ENCODE peak calls at places on chromosomes 6 and 20, in five cellular contexts. One of them, this sample, is unnamed.

GRCh38 chr6:168640738-168641137 is 199.8 kb downstream of the SMOC2 start:
- DNase-seq in PC-9: no peak
- DNase-seq in brain microvascular endothelial cell: no peak
- DNase-seq in fibroblast of lung: no peak
- DNase-seq in foreskin fibroblast: no peak
- DNase-seq in this sample: no peak

GRCh38 chr6:16649895-16650294 is 111.4 kb downstream of the ATXN1 start:
- DNase-seq in PC-9: no peak
- DNase-seq in brain microvascular endothelial cell: no peak
- DNase-seq in fibroblast of lung: no peak
- DNase-seq in foreskin fibroblast: no peak
- DNase-seq in this sample: no peak

GRCh38 chr20:46402236-46402886 is 4.1 kb downstream of the ELMO2 start:
- DNase-seq in PC-9: no peak
- DNase-seq in brain microvascular endothelial cell: no peak
- DNase-seq in fibroblast of lung: peak; percentile 58
- DNase-seq in foreskin fibroblast: no peak
- DNase-seq in this sample: no peak

GRCh38 chr6:55898342-55898741 is 23.0 kb upstream of the BMP5 start:
- DNase-seq in PC-9: no peak
- DNase-seq in brain microvascular endothelial cell: no peak
- DNase-seq in fibroblast of lung: peak; percentile 52
- DNase-seq in foreskin fibroblast: peak; percentile 9
- DNase-seq in this sample: peak; percentile 36

GRCh38 chr6:48087448-48087847 is 23.5 kb downstream of the PTCHD4 start:
- DNase-seq in PC-9: no peak
- DNase-seq in brain microvascular endothelial cell: no peak
- DNase-seq in fibroblast of lung: no peak
- DNase-seq in foreskin fibroblast: no peak
- DNase-seq in this sample: no peak

GRCh38 chr6:42225419-42225818 is 7.8 kb upstream of the MRPS10 start:
- DNase-seq in PC-9: no peak
- DNase-seq in brain microvascular endothelial cell: no peak
- DNase-seq in fibroblast of lung: no peak
- DNase-seq in foreskin fibroblast: no peak
- DNase-seq in this sample: no peak

GRCh38 chr6:100452998-100453397 is 11.7 kb downstream of the SIM1 start:
- DNase-seq in PC-9: no peak
- DNase-seq in brain microvascular endothelial cell: no peak
- DNase-seq in fibroblast of lung: no peak
- DNase-seq in foreskin fibroblast: peak; percentile 82
- DNase-seq in this sample: no peak

GRCh38 chr6:159074120-159074684 is 29.4 kb upstream of the TAGAP start:
- DNase-seq in PC-9: no peak
- DNase-seq in brain microvascular endothelial cell: peak; percentile 11
- DNase-seq in fibroblast of lung: peak; percentile 25
- DNase-seq in foreskin fibroblast: peak; percentile 5
- DNase-seq in this sample: no peak

GRCh38 chr20:40668449-40669228 is 20.4 kb downstream of the MAFB start:
- DNase-seq in PC-9: no peak
- DNase-seq in brain microvascular endothelial cell: peak; percentile 43
- DNase-seq in fibroblast of lung: peak; percentile 16
- DNase-seq in foreskin fibroblast: no peak
- DNase-seq in this sample: no peak

GRCh38 chr6:106799008-106799952 is 169.9 kb downstream of the QRSL1 start:
- DNase-seq in PC-9: peak; percentile 94
- DNase-seq in brain microvascular endothelial cell: no peak
- DNase-seq in fibroblast of lung: peak; percentile 92
- DNase-seq in foreskin fibroblast: no peak
- DNase-seq in this sample: peak; percentile 1

GRCh38 chr6:107066697-107067659 is 39.0 kb downstream of the MTRES1 start:
- DNase-seq in PC-9: no peak
- DNase-seq in brain microvascular endothelial cell: no peak
- DNase-seq in fibroblast of lung: peak; percentile 34
- DNase-seq in foreskin fibroblast: no peak
- DNase-seq in this sample: no peak

GRCh38 chr6:35722121-35722761 is 14.6 kb upstream of the ARMC12 start:
- DNase-seq in PC-9: no peak
- DNase-seq in brain microvascular endothelial cell: no peak
- DNase-seq in fibroblast of lung: no peak
- DNase-seq in foreskin fibroblast: no peak
- DNase-seq in this sample: no peak

GRCh38 chr6:107569456-107569855 is 79.5 kb downstream of the SOBP start:
- DNase-seq in PC-9: no peak
- DNase-seq in brain microvascular endothelial cell: no peak
- DNase-seq in fibroblast of lung: no peak
- DNase-seq in foreskin fibroblast: no peak
- DNase-seq in this sample: no peak

GRCh38 chr20:53387983-53388675 is 205.5 kb downstream of the ZNF217 start:
- DNase-seq in PC-9: no peak
- DNase-seq in brain microvascular endothelial cell: no peak
- DNase-seq in fibroblast of lung: no peak
- DNase-seq in foreskin fibroblast: no peak
- DNase-seq in this sample: no peak

GRCh38 chr20:62922451-62922921 is 3.8 kb downstream of the DIDO1 start:
- DNase-seq in PC-9: no peak
- DNase-seq in brain microvascular endothelial cell: no peak
- DNase-seq in fibroblast of lung: no peak
- DNase-seq in foreskin fibroblast: no peak
- DNase-seq in this sample: no peak

GRCh38 chr20:41476013-41476441 is 109.4 kb upstream of the EMILIN3 start:
- DNase-seq in PC-9: peak; percentile 34
- DNase-seq in brain microvascular endothelial cell: peak; percentile 52
- DNase-seq in fibroblast of lung: peak; percentile 79
- DNase-seq in foreskin fibroblast: no peak
- DNase-seq in this sample: peak; percentile 21

GRCh38 chr6:64580346-64580745 is 944.7 kb downstream of the PHF3 start:
- DNase-seq in PC-9: no peak
- DNase-seq in brain microvascular endothelial cell: no peak
- DNase-seq in fibroblast of lung: peak; percentile 4
- DNase-seq in foreskin fibroblast: no peak
- DNase-seq in this sample: peak; percentile 0

GRCh38 chr20:17747431-17747846 is 47.7 kb downstream of the BANF2 start:
- DNase-seq in PC-9: peak; percentile 58
- DNase-seq in brain microvascular endothelial cell: peak; percentile 92
- DNase-seq in fibroblast of lung: peak; percentile 92
- DNase-seq in foreskin fibroblast: peak; percentile 87
- DNase-seq in this sample: peak; percentile 78

DNA sequence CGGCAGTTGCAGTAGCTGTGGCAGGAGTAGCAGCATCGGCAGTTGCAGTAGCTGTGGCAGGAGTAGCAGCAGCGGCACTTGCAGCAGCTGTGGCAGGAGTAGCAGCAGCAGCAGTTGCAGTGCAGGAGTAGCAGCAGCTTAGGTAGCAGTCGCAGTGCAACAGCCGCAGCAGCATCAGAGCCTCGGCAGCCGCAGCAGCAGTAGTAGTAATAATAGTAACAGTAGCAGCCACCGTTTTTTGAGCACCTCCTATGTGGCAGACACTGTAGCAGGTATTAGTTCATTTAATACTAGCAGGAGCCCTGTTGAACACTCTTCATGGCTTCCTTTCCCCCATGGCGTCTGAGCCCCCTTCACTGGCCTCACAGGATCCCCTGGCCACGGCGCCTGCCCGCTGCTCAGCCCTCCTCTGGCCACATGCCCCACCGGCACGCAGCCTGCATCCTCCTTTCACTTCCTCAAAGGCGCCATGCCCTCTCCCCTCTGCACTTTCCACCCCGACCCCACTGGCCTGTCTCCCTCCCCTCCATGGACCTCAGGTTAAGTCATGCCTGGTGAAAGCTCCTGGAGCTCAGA is 19.1 kb upstream of the IRF4 start:
- DNase-seq in PC-9: no peak
- DNase-seq in brain microvascular endothelial cell: no peak
- DNase-seq in fibroblast of lung: no peak
- DNase-seq in foreskin fibroblast: no peak
- DNase-seq in this sample: no peak
- H3K4me3 ChIP-seq in PC-9: no peak overlapping the region
- H3K4me3 ChIP-seq in brain microvascular endothelial cell: no peak overlapping the region
- H3K4me3 ChIP-seq in fibroblast of lung: no peak overlapping the region
- H3K4me3 ChIP-seq in foreskin fibroblast: no peak overlapping the region
- H3K4me3 ChIP-seq in this sample: no peak overlapping the region

GRCh38 chr6:147509900-147510299 is 1.4 kb downstream of the SAMD5 start:
- DNase-seq in PC-9: no peak
- DNase-seq in brain microvascular endothelial cell: no peak
- DNase-seq in fibroblast of lung: no peak
- DNase-seq in foreskin fibroblast: no peak
- DNase-seq in this sample: no peak

GRCh38 chr6:147507162-147508072 is 1.1 kb upstream of the SAMD5 start:
- DNase-seq in PC-9: peak; percentile 9
- DNase-seq in brain microvascular endothelial cell: peak; percentile 16
- DNase-seq in fibroblast of lung: peak; percentile 13
- DNase-seq in foreskin fibroblast: peak; percentile 10
- DNase-seq in this sample: no peak

GRCh38 chr6:147508073-147508870 is at the start of gene SAMD5:
- DNase-seq in PC-9: peak; percentile 70
- DNase-seq in brain microvascular endothelial cell: peak; percentile 40
- DNase-seq in fibroblast of lung: peak; percentile 75
- DNase-seq in foreskin fibroblast: peak; percentile 67
- DNase-seq in this sample: peak; percentile 16

GRCh38 chr6:147510949-147511590 is 2.6 kb downstream of the SAMD5 start:
- DNase-seq in PC-9: no peak
- DNase-seq in brain microvascular endothelial cell: no peak
- DNase-seq in fibroblast of lung: no peak
- DNase-seq in foreskin fibroblast: no peak
- DNase-seq in this sample: no peak

GRCh38 chr6:147508871-147509608 is 550 bp downstream of the SAMD5 start:
- DNase-seq in PC-9: no peak
- DNase-seq in brain microvascular endothelial cell: no peak
- DNase-seq in fibroblast of lung: no peak
- DNase-seq in foreskin fibroblast: no peak
- DNase-seq in this sample: no peak
- TF ChIP-seq CTCF in PC-9: no peak
- TF ChIP-seq CTCF in brain microvascular endothelial cell: peak; percentile 2
- TF ChIP-seq CTCF in fibroblast of lung: no peak
- TF ChIP-seq CTCF in foreskin fibroblast: no peak
- TF ChIP-seq CTCF in this sample: no peak

DNA sequence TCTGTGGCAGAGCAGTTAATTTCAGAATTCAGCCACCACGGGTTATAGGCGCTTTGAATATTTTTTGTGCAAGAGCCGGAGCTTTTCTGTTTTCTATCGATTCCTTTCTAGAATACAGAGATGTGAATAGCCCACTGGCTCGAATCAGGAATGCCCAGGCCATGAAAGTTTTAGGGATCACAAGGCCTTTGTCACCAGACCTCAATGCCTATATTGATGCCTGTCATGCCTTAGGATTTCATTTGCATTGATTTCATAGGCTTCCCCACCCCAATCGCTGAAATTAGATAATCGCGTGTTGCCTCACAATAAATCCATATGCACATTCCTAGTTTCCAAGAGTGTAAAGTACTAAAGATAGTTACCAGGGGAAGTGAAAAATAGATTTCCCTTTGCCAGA is 150.7 kb downstream of the SASH1 start:
- DNase-seq in PC-9: no peak
- DNase-seq in brain microvascular endothelial cell: no peak
- DNase-seq in fibroblast of lung: no peak
- DNase-seq in foreskin fibroblast: no peak
- DNase-seq in this sample: no peak
- H3K4me3 ChIP-seq in PC-9: no peak overlapping the region
- H3K4me3 ChIP-seq in brain microvascular endothelial cell: no peak overlapping the region
- H3K4me3 ChIP-seq in fibroblast of lung: no peak overlapping the region
- H3K4me3 ChIP-seq in foreskin fibroblast: no peak overlapping the region
- H3K4me3 ChIP-seq in this sample: no peak overlapping the region

DNA sequence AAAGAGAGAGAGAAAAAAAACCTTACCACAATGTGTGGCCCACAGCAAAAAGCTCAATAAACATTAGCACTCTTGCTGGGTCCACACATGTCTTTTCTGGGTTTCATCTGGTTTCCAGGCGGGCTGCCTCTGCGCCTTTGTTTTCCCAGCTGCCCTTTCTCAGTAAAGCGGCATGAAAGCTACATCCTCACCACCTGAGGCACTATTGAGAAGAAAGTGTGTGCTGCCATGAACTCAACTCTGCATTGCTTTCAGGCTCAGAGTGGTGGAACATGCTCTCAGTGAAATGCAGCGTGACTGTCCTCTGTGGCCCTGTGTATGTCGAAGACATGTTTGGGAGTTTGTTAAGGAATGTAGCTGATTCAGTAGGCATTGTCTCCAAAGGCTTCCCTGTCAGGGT is 102.3 kb downstream of the LYRM2 start:
- DNase-seq in PC-9: no peak
- DNase-seq in brain microvascular endothelial cell: no peak
- DNase-seq in fibroblast of lung: no peak
- DNase-seq in foreskin fibroblast: no peak
- DNase-seq in this sample: no peak
- TF ChIP-seq CTCF in PC-9: no peak
- TF ChIP-seq CTCF in brain microvascular endothelial cell: no peak
- TF ChIP-seq CTCF in fibroblast of lung: no peak
- TF ChIP-seq CTCF in foreskin fibroblast: no peak
- TF ChIP-seq CTCF in this sample: no peak

DNA sequence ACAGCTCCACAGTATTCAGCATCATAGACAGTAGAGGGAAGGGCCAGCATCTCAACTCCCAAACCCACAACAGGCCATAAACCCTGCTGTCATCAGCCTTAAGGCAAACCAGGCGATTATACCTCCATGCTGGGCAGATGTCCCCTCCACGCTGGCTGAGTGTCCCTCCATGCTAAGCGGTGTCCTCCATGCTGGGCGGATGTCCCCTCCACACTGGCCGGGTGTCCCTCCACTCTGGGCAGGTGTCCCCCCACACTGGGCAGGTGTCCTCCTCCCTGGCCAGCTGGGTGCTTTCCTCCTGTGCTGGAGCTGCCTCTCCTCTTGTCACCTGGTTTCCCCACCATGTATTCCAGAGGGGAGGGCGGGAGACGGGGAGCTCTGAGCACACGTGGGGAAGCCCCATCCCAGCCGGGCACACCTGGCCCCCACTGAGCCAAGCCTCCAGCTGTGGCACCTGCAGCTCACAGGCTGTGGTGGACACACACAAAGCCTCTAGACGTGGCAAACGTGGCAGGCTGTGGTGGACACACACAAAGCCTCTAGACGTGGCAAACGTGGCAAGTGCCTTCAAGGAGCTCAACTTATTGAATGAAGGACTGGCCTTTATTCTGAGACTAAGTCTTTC is 197.1 kb downstream of the TAF4 start:
- DNase-seq in PC-9: no peak
- DNase-seq in brain microvascular endothelial cell: no peak
- DNase-seq in fibroblast of lung: no peak
- DNase-seq in foreskin fibroblast: no peak
- DNase-seq in this sample: no peak
- H3K4me3 ChIP-seq in PC-9: no peak overlapping the region
- H3K4me3 ChIP-seq in brain microvascular endothelial cell: no peak overlapping the region
- H3K4me3 ChIP-seq in fibroblast of lung: no peak overlapping the region
- H3K4me3 ChIP-seq in foreskin fibroblast: no peak overlapping the region
- H3K4me3 ChIP-seq in this sample: no peak overlapping the region

GRCh38 chr6:26520840-26521484 is 17.2 kb upstream of the HMGN4 start:
- DNase-seq in PC-9: peak; percentile 89
- DNase-seq in brain microvascular endothelial cell: peak; percentile 74
- DNase-seq in fibroblast of lung: peak; percentile 80
- DNase-seq in foreskin fibroblast: peak; percentile 81
- DNase-seq in this sample: peak; percentile 66

GRCh38 chr6:26520088-26520839 is 17.9 kb upstream of the HMGN4 start:
- DNase-seq in PC-9: no peak
- DNase-seq in brain microvascular endothelial cell: no peak
- DNase-seq in fibroblast of lung: no peak
- DNase-seq in foreskin fibroblast: no peak
- DNase-seq in this sample: no peak

GRCh38 chr6:26519359-26519758 is 18.8 kb upstream of the HMGN4 start:
- DNase-seq in PC-9: no peak
- DNase-seq in brain microvascular endothelial cell: no peak
- DNase-seq in fibroblast of lung: no peak
- DNase-seq in foreskin fibroblast: no peak
- DNase-seq in this sample: no peak

GRCh38 chr6:26524722-26525360 is 13.3 kb upstream of the HMGN4 start:
- DNase-seq in PC-9: no peak
- DNase-seq in brain microvascular endothelial cell: no peak
- DNase-seq in fibroblast of lung: no peak
- DNase-seq in foreskin fibroblast: no peak
- DNase-seq in this sample: no peak

GRCh38 chr6:26521485-26522391 is 16.4 kb upstream of the HMGN4 start:
- DNase-seq in PC-9: peak; percentile 87
- DNase-seq in brain microvascular endothelial cell: peak; percentile 48
- DNase-seq in fibroblast of lung: peak; percentile 77
- DNase-seq in foreskin fibroblast: peak; percentile 72
- DNase-seq in this sample: no peak
- TF ChIP-seq CTCF in PC-9: peak; percentile 59
- TF ChIP-seq CTCF in brain microvascular endothelial cell: no peak
- TF ChIP-seq CTCF in fibroblast of lung: peak; percentile 24
- TF ChIP-seq CTCF in foreskin fibroblast: peak; percentile 21
- TF ChIP-seq CTCF in this sample: peak; percentile 18

This sample was measured in AG04450.